ENCODE peak calls at places on chromosomes 6 and 20, in ten cellular contexts. R is stimulated activated CD8-positive, alpha-beta memory T cell treated with anti-CD3 and anti-CD28 coated beads, Interleukin-2, amount 100 ng/mL, for 1 hour; A is cardiac septum; D is activated T-helper 1 cell treated with Interleukin-2 at 50 U/mL for 16 hours; G is NCI-H1105; F is hepatocyte; C is SW 1271; H is GM19239; V is left lung; K is A549. T is an unnamed sample.

GRCh38 chr6:161319231-161319630 is 45.4 kb upstream of the AGPAT4 start:
- DNase-seq in F (no peak), C (no peak), K (no peak), R (no peak), D (no peak), H (no peak), V (no peak), G (no peak), A (no peak), T (no peak)

GRCh38 chr6:134175532-134176282 is 123.3 kb upstream of the SLC2A12 start:
- DNase-seq in V (peak; percentile 74), D (peak; percentile 19), H (no peak), C (no peak), A (peak; percentile 90), G (no peak), K (peak; percentile 70), F (peak; percentile 79), R (peak; percentile 14), T (peak; percentile 52)

GRCh38 chr20:43914286-43914685 is 366 bp upstream of the TOX2 start:
- DNase-seq in K (no peak), D (no peak), A (peak; percentile 69), F (no peak), C (no peak), R (no peak), V (no peak), G (peak; percentile 51), H (no peak), T (peak; percentile 71)

GRCh38 chr20:18788021-18788420 is 25.6 kb upstream of the SCP2D1 start:
- DNase-seq in D (no peak), K (no peak), C (no peak), R (no peak), H (no peak), G (no peak), A (no peak), V (no peak), F (no peak), T (no peak)

GRCh38 chr6:126614642-126615504 is 275.0 kb downstream of the CENPW start:
- DNase-seq in H (no peak), C (no peak), K (no peak), D (no peak), G (no peak), F (peak; percentile 9), A (no peak), R (no peak), V (no peak), T (no peak)

GRCh38 chr6:50272611-50273010 is 222.9 kb upstream of the DEFB112 start:
- DNase-seq in F (no peak), A (no peak), C (no peak), G (no peak), V (no peak), R (no peak), H (no peak), D (no peak), K (no peak), T (no peak)

GRCh38 chr6:49664817-49665216 is 28.2 kb upstream of the RHAG start:
- DNase-seq in F (no peak), G (no peak), A (no peak), R (no peak), K (no peak), H (no peak), V (no peak), C (no peak), D (no peak), T (no peak)

GRCh38 chr6:82066196-82066595 is 181.3 kb downstream of the IBTK start:
- DNase-seq in A (no peak), V (no peak), C (no peak), G (no peak), H (no peak), R (no peak), F (no peak), D (no peak), K (no peak), T (no peak)

GRCh38 chr20:56506103-56506502 is 18.4 kb upstream of the FAM209A start:
- DNase-seq in H (no peak), K (no peak), G (no peak), V (no peak), R (no peak), A (no peak), D (no peak), C (no peak), F (no peak), T (no peak)

GRCh38 chr20:40860487-40860902 is 168.1 kb upstream of the TOP1 start:
- DNase-seq in R (no peak), H (no peak), G (no peak), F (peak; percentile 14), A (no peak), V (peak; percentile 43), D (no peak), K (no peak), C (no peak), T (peak; percentile 27)

GRCh38 chr6:24658573-24659511 is 7.9 kb downstream of the TDP2 start:
- DNase-seq in F (peak; percentile 37), C (no peak), D (no peak), H (no peak), V (no peak), G (no peak), K (peak; percentile 96), A (no peak), R (no peak), T (no peak)